ENCODE peak calls at places on chromosomes 4 and X, in seven cellular contexts. A, P, W, D, Z, Y and Q are unnamed samples.

GRCh38 chrX:19176901-19177630 is 54.8 kb upstream of the ADGRG2 start:
- DNase-seq in D (no peak), A (no peak), W (no peak), Y (no peak), P (no peak), Z (no peak), Q (no peak)

GRCh38 chrX:38991656-38992558 is 190.6 kb downstream of the MID1IP1 start:
- DNase-seq in P (no peak), D (no peak), A (peak; percentile 2), Z (no peak), W (no peak), Y (peak; percentile 70), Q (no peak)

GRCh38 chr4:81084029-81084428 is 53.5 kb downstream of the BMP3 start:
- DNase-seq in D (no peak), Z (no peak), Y (peak; percentile 68), A (peak; percentile 72), W (no peak), P (no peak), Q (peak; percentile 33)

GRCh38 chr4:81405900-81406401 is 65.8 kb downstream of the RASGEF1B start:
- DNase-seq in Y (peak; percentile 59), Z (no peak), A (peak; percentile 77), D (peak; percentile 29), W (no peak), P (peak; percentile 68), Q (peak; percentile 80)

GRCh38 chr4:168656055-168656660 is 159.3 kb downstream of the PALLD start:
- DNase-seq in Z (no peak), Y (peak; percentile 82), P (no peak), W (no peak), D (no peak), A (peak; percentile 94), Q (peak; percentile 85)

GRCh38 chr4:6703786-6704185 is 5.9 kb downstream of the MRFAP1L1 start:
- DNase-seq in W (no peak), P (no peak), D (no peak), Z (no peak), Y (no peak), A (peak; percentile 33), Q (no peak)

GRCh38 chr4:48943387-48943786 is 36.8 kb upstream of the OCIAD2 start:
- DNase-seq in P (peak; percentile 21), A (no peak), Y (peak; percentile 56), W (no peak), D (no peak), Z (no peak), Q (no peak)

GRCh38 chr4:7732263-7732662 is 207.4 kb downstream of the AFAP1 start:
- DNase-seq in Y (no peak), W (no peak), A (no peak), D (no peak), Z (peak; percentile 23), P (no peak), Q (no peak)

GRCh38 chr4:128347930-128348660 is 60.5 kb upstream of the PGRMC2 start:
- DNase-seq in A (peak; percentile 51), D (no peak), W (no peak), Z (no peak), Y (no peak), P (no peak), Q (no peak)

GRCh38 chr4:14078311-14078710 is 450.8 kb upstream of the BOD1L1 start:
- DNase-seq in A (no peak), W (no peak), D (no peak), P (no peak), Y (no peak), Z (no peak), Q (no peak)

GRCh38 chrX:143788265-143788664 is 67.7 kb upstream of the SPANXN2 start:
- DNase-seq in P (no peak), A (no peak), W (no peak), Y (peak; percentile 21), Z (no peak), D (no peak), Q (peak; percentile 43)
- TF ChIP-seq CTCF in P (no peak), A (peak; percentile 25), W (no peak), Y (peak; percentile 71), Z (no peak), D (peak; percentile 8), Q (peak; percentile 50)

DNA sequence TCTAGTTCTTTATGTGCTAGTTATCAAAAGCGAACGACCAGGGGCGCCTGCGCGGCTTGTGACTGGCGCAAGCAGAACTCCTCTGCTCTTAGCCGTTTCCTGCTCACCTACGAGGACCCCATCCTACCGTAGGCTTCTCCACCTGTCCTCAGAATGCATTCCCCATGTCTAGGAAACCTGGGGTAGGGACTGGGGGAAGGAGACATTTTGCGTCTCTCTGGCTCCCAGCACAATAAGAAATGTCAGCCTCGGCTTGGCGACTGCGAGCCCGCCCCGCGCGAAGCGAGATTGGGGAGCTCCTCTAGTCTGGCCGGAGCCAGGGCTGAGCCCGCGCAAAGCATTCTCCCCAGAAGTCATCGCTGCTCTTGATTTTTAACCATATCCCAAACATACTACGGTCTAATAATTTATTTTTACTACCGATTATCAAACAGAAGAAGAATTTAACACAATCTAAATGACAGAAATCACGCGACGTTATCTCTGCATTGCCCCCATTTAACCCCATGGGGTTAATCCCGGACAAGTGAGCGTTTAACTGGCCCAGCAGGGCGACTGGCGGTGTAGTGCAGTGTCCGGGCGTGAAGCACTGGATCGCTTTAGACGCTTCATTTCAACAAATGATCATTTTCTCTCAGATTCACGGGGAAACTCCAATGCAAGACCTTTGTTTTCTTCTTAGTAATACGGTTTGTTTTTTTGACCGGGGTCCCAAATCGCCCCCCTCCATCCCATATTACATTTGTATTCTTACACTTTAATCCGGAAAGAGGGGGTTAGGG is 7.9 kb upstream of the PITX2 start:
- DNase-seq in Z (no peak), Y (no peak), A (no peak), P (no peak), W (no peak), D (no peak), Q (no peak)
- H3K4me3 ChIP-seq in Z (no peak overlapping the region), Y (no peak overlapping the region), A (no peak overlapping the region), P (no peak overlapping the region), W (no peak overlapping the region), D (no peak overlapping the region), Q (no peak overlapping the region)

GRCh38 chrX:47645530-47645929 is 4.8 kb downstream of the ELK1 start:
- DNase-seq in D (no peak), Y (peak; percentile 24), Z (no peak), A (no peak), P (no peak), W (no peak), Q (no peak)

GRCh38 chrX:47646636-47647035 is 3.7 kb downstream of the ELK1 start:
- DNase-seq in Z (no peak), W (no peak), Y (no peak), D (no peak), P (no peak), A (no peak), Q (no peak)

GRCh38 chrX:47644557-47645091 is 5.7 kb downstream of the ELK1 start:
- DNase-seq in W (no peak), Z (no peak), Y (peak; percentile 16), D (peak; percentile 57), A (peak; percentile 44), P (peak; percentile 33), Q (no peak)

GRCh38 chrX:47648376-47648775 is 2.0 kb downstream of the ELK1 start:
- DNase-seq in D (no peak), Y (no peak), W (no peak), A (peak; percentile 67), P (no peak), Z (no peak), Q (peak; percentile 37)

DNA sequence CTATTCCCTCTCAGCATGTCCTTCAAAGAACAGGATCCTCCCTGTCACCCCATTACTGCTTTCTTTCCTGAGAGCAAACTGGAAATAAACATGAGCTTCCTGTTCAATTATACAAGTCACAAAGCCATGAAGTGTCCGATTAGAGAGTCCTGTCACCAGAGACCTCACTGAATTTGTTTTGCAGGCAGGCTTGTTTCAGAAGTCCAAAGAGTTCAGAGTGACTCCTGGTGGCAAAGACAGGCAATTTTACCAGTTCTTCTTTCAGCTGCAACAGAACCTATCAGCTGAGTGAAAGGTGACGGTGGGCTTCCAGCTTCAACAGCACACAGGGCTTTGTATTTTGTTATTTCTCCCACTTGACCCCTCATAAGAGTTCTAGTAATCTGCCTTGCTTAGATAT is 6.4 kb downstream of the ELK1 start:
- DNase-seq in Z (no peak), Y (no peak), A (peak; percentile 47), D (no peak), P (no peak), W (no peak), Q (no peak)
- TF ChIP-seq CTCF in Z (no peak), Y (peak; percentile 24), A (peak; percentile 44), D (peak; percentile 22), P (peak; percentile 37), W (no peak), Q (peak; percentile 49)

DNA sequence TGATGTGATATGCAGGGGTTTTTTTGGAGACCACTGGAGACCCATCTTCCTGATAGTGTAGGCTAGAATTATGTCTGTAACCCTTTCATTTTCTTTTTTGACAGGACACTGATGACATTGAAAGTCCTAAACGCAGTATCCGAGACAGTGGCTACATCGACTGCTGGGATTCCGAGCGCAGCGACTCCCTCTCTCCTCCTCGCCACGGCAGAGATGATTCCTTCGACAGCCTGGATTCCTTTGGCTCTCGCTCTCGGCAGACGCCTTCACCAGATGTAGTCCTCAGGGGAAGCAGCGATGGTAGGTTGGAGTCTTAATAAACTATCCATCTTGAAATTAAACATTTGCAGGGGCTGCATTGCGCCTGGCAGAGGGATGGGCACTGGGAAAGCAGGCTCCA is 75.4 kb downstream of the LIMCH1 start:
- DNase-seq in Z (no peak), Y (no peak), A (no peak), W (no peak), P (no peak), D (no peak), Q (no peak)
- H3K4me3 ChIP-seq in Z (peak overlapping the region; percentile 34), Y (no peak overlapping the region), A (no peak overlapping the region), W (no peak overlapping the region), P (no peak overlapping the region), D (no peak overlapping the region), Q (peak overlapping the region; percentile 13)

DNA sequence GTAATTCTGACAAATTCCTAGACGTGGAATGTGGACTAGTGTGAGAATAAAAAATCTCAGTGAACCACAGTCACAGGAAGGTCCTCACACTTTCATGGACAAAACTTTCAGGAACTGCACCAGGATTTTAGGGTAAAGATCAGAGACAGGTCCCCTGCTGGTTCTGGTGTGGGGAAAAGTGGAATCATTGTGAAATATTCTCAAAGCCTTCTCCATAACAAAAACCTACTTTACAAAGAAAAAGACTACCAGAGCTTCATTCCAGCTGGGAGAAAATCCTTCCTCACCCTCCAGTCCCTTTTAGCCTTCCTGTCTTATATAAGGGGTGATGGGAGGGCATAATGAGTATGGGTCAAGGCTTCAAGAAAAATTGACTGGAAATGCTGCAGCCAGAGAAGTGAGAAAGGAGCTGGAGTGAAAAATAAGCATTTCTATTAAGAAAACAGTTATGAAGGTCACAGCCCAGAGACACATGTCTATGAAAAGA is 325.8 kb downstream of the ARAP2 start:
- DNase-seq in Y (no peak), Z (no peak), P (no peak), A (no peak), W (no peak), D (no peak), Q (no peak)
- TF ChIP-seq CTCF in Y (no peak), Z (no peak), P (no peak), A (no peak), W (no peak), D (no peak), Q (no peak)